ENCODE peak calls at places on chromosomes 6 and 20, in nine cellular contexts. U is CD8-positive, alpha-beta T cell; B is SK-N-SH; X is keratinocyte; H is heart left ventricle; C is pancreas; M is lower lobe of right lung; W is tibial nerve; G is ovary. L is an unnamed sample.

GRCh38 chr20:13085275-13085674 is 76.5 kb downstream of the SPTLC3 start:
- DNase-seq in U (no peak), B (no peak), X (no peak), H (no peak), C (no peak), M (no peak), W (no peak), G (no peak), L (no peak)

GRCh38 chr20:51497542-51498467 is 44.7 kb downstream of the NFATC2 start:
- DNase-seq in U (peak), B (no peak), X (no peak), H (peak), C (no peak), M (peak), W (peak), G (no peak), L (no peak)

GRCh38 chr6:43184268-43184985 is 2.4 kb downstream of the CUL9 start:
- DNase-seq in U (no peak), B (no peak), X (no peak), H (no peak), C (no peak), M (no peak), W (no peak), G (no peak), L (no peak)

GRCh38 chr6:39790772-39791171 is 1.4 kb upstream of the DAAM2 start:
- DNase-seq in U (no peak), B (no peak), X (no peak), H (no peak), C (no peak), M (no peak), W (no peak), G (no peak), L (no peak)

GRCh38 chr6:28809947-28810654 is 113.7 kb downstream of the TRIM27 start:
- DNase-seq in U (no peak), B (no peak), X (no peak), H (no peak), C (no peak), M (no peak), W (no peak), G (no peak), L (no peak)

GRCh38 chr6:36386495-36387439 is 702 bp downstream of the ETV7 start:
- DNase-seq in U (no peak), B (peak), X (no peak), H (peak), C (peak), M (peak), W (peak), G (peak), L (peak)

GRCh38 chr6:160167547-160168391 is 46.2 kb downstream of the SLC22A1 start:
- DNase-seq in U (no peak), B (no peak), X (no peak), H (no peak), C (no peak), M (no peak), W (no peak), G (no peak), L (no peak)

GRCh38 chr6:39426057-39426592 is 103.6 kb upstream of the KCNK16 start:
- DNase-seq in U (no peak), B (no peak), X (peak), H (no peak), C (no peak), M (no peak), W (no peak), G (no peak), L (no peak)

GRCh38 chr6:107843400-107843799 is 19.3 kb upstream of the SCML4 start:
- DNase-seq in U (no peak), B (no peak), X (no peak), H (no peak), C (no peak), M (no peak), W (no peak), G (no peak), L (peak)

GRCh38 chr6:150777731-150778130 is 87.8 kb upstream of the MTHFD1L start:
- DNase-seq in U (no peak), B (no peak), X (no peak), H (no peak), C (no peak), M (no peak), W (no peak), G (no peak), L (no peak)

GRCh38 chr6:3618300-3619041 is 133.0 kb downstream of the PXDC1 start:
- DNase-seq in U (no peak), B (no peak), X (no peak), H (no peak), C (no peak), M (no peak), W (no peak), G (no peak), L (no peak)

GRCh38 chr20:6870559-6870958 is 103.1 kb downstream of the BMP2 start:
- DNase-seq in U (no peak), B (no peak), X (no peak), H (no peak), C (no peak), M (no peak), W (no peak), G (no peak), L (no peak)

GRCh38 chr20:53764416-53764800 is 170.8 kb upstream of the ZNF217 start:
- DNase-seq in U (no peak), B (no peak), X (no peak), H (no peak), C (no peak), M (no peak), W (no peak), G (no peak), L (no peak)

GRCh38 chr6:27753668-27754407 is 158.4 kb downstream of the OR2B2 start:
- DNase-seq in U (peak), B (peak), X (no peak), H (peak), C (peak), M (peak), W (no peak), G (peak), L (peak)

GRCh38 chr6:117227245-117227962 is 38.0 kb upstream of the VGLL2 start:
- DNase-seq in U (no peak), B (no peak), X (no peak), H (no peak), C (no peak), M (no peak), W (no peak), G (no peak), L (no peak)

GRCh38 chr6:82246802-82247633 is 526 bp downstream of the IBTK start:
- DNase-seq in U (peak), B (peak), X (no peak), H (peak), C (peak), M (peak), W (peak), G (no peak), L (peak)

GRCh38 chr20:50376888-50377459 is 133.2 kb upstream of the PTPN1 start:
- DNase-seq in U (no peak), B (peak), X (no peak), H (no peak), C (no peak), M (no peak), W (no peak), G (no peak), L (no peak)

GRCh38 chr20:59013959-59014608 is 5.1 kb upstream of the TUBB1 start:
- DNase-seq in U (no peak), B (no peak), X (no peak), H (no peak), C (no peak), M (no peak), W (no peak), G (no peak), L (no peak)

GRCh38 chr6:112205521-112206458 is 48.6 kb downstream of the LAMA4 start:
- DNase-seq in U (no peak), B (no peak), X (no peak), H (no peak), C (no peak), M (no peak), W (no peak), G (no peak), L (no peak)

GRCh38 chr20:35664544-35665206 is at the start of the genes CPNE1 and RBM12:
- DNase-seq in U (peak), B (peak), X (peak), H (peak), C (peak), M (peak), W (peak), G (peak), L (peak)
- TF ChIP-seq CTCF in U (no peak), B (no peak), X (no peak), H (no peak), C (no peak), M (no peak), W (peak), G (peak), L (no peak)

DNA sequence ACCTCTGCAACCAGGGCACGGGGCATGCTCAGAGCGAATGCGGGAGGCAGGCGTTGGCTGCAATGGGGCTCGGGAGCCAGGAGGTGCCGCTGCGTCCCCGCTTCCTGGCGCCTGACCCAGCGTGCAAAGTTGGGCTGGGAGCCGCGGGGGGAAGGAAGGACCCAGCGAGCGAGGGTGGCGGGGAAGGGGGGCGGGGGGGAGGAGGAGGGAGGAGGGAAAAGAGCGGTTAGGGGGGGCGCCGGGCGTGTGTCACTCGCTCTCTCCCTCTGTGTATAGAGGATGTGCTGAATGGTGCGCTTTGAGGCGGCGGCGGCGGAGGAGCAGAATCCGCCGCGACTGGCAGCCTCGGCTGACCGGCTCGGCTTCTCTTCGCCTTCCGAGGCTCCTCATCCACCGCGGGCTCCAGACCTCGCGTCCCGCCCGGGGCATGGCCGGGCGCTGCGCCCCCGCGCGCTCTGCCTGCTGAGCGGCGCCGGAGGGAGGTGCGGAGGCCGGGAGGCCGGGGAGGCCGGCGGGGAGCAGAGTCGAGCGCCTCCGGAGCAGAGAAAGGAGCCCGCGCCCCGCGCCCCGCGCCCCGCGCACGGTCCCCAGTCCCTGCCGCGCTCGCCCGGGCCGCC is at the start of gene PLCB1:
- DNase-seq in U (peak), B (peak), X (no peak), H (peak), C (peak), M (peak), W (peak), G (peak), L (peak)
- H3K27ac ChIP-seq in U (no peak), B (peak), X (no peak), H (peak), C (peak), M (peak), W (peak), G (no peak), L (peak)

GRCh38 chr6:139375239-139376053 is 998 bp upstream of the CITED2 start:
- DNase-seq in U (peak), B (peak), X (peak), H (peak), C (peak), M (peak), W (peak), G (peak), L (peak)
- TF ChIP-seq CTCF in U (no peak), B (peak), X (no peak), H (no peak), C (no peak), M (no peak), W (no peak), G (no peak), L (peak)

DNA sequence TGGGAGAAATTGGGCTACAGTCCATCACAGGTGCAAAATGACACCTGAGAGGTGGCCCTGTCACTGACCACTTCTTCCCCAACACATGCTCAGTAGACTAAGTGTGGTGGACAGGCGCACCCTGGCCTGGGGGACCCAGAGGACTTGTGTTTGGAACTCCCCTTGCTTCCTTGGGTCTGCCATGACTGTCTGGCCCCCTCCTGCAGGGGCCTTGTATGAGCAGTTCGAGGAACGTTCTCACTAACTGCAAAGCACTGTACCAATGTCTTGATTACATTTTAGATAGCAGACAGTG is 4.0 kb upstream of the PCK1 start:
- DNase-seq in U (no peak), B (no peak), X (no peak), H (no peak), C (no peak), M (no peak), W (no peak), G (no peak), L (no peak)
- H3K27ac ChIP-seq in U (no peak), B (no peak), X (no peak), H (no peak), C (no peak), M (no peak), W (no peak), G (no peak), L (no peak)

GRCh38 chr20:42484790-42485365 is 704.8 kb downstream of the PTPRT start:
- DNase-seq in U (no peak), B (no peak), X (no peak), H (no peak), C (no peak), M (no peak), W (no peak), G (no peak), L (no peak)

GRCh38 chr20:42484335-42484734 is 705.4 kb downstream of the PTPRT start:
- DNase-seq in U (no peak), B (no peak), X (no peak), H (peak), C (no peak), M (no peak), W (peak), G (no peak), L (no peak)

GRCh38 chr20:42482808-42483207 is 706.9 kb downstream of the PTPRT start:
- DNase-seq in U (no peak), B (no peak), X (no peak), H (no peak), C (no peak), M (no peak), W (no peak), G (no peak), L (no peak)

GRCh38 chr20:42485566-42485965 is 704.1 kb downstream of the PTPRT start:
- DNase-seq in U (no peak), B (no peak), X (no peak), H (no peak), C (no peak), M (no peak), W (no peak), G (no peak), L (no peak)

GRCh38 chr20:42483694-42484303 is 705.9 kb downstream of the PTPRT start:
- DNase-seq in U (no peak), B (peak), X (no peak), H (no peak), C (peak), M (no peak), W (peak), G (no peak), L (no peak)
- TF ChIP-seq CTCF in U (no peak), B (peak), X (peak), H (peak), C (peak), M (peak), W (no peak), G (no peak), L (no peak)

GRCh38 chr6:142284419-142284818 is 17.4 kb upstream of the ADGRG6 start:
- DNase-seq in U (no peak), B (no peak), X (no peak), H (no peak), C (no peak), M (no peak), W (no peak), G (no peak), L (no peak)
- H3K27ac ChIP-seq in U (no peak), B (no peak), X (no peak), H (no peak), C (no peak), M (no peak), W (no peak), G (no peak), L (no peak)

GRCh38 chr6:12150812-12151432 is 138.8 kb downstream of the HIVEP1 start:
- DNase-seq in U (peak), B (peak), X (no peak), H (no peak), C (no peak), M (no peak), W (no peak), G (no peak), L (peak)

GRCh38 chr6:12149944-12150510 is 137.9 kb downstream of the HIVEP1 start:
- DNase-seq in U (no peak), B (no peak), X (no peak), H (no peak), C (no peak), M (no peak), W (no peak), G (no peak), L (no peak)

GRCh38 chr6:12148317-12148801 is 136.2 kb downstream of the HIVEP1 start:
- DNase-seq in U (no peak), B (no peak), X (no peak), H (no peak), C (no peak), M (no peak), W (no peak), G (no peak), L (no peak)

GRCh38 chr6:12148841-12149240 is 136.7 kb downstream of the HIVEP1 start:
- DNase-seq in U (no peak), B (no peak), X (no peak), H (no peak), C (no peak), M (no peak), W (no peak), G (no peak), L (no peak)

GRCh38 chr6:12147557-12148316 is 135.6 kb downstream of the HIVEP1 start:
- DNase-seq in U (no peak), B (no peak), X (no peak), H (no peak), C (no peak), M (no peak), W (no peak), G (no peak), L (no peak)
- TF ChIP-seq CTCF in U (no peak), B (peak), X (no peak), H (no peak), C (no peak), M (no peak), W (no peak), G (no peak), L (no peak)

DNA sequence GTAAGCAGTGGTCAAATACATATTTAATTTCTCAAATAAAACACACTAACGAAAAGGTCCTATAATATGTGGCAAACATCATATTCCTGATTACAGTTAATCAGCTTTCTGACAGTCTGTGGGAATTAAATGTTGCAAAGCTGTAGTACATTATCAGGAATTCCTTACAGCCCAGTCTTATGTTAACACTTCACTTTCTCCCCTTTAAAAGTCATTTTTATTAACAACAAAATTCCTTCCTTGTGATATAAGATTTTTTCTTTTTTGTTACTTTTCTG is 636.8 kb downstream of the MMUT start:
- DNase-seq in U (no peak), B (no peak), X (no peak), H (no peak), C (no peak), M (no peak), W (no peak), G (no peak), L (no peak)
- H3K27ac ChIP-seq in U (no peak), B (peak), X (peak), H (no peak), C (no peak), M (no peak), W (no peak), G (no peak), L (no peak)

GRCh38 chr20:37329481-37330165 is 16.3 kb upstream of the SRC start:
- DNase-seq in U (no peak), B (no peak), X (no peak), H (no peak), C (no peak), M (no peak), W (no peak), G (peak), L (no peak)
- TF ChIP-seq CTCF in U (no peak), B (no peak), X (no peak), H (no peak), C (no peak), M (no peak), W (no peak), G (no peak), L (no peak)

GRCh38 chr20:63455568-63455859 is 16.9 kb downstream of the KCNQ2 start:
- DNase-seq in U (no peak), B (no peak), X (no peak), H (no peak), C (no peak), M (no peak), W (no peak), G (no peak), L (no peak)
- H3K27ac ChIP-seq in U (no peak), B (peak), X (no peak), H (no peak), C (no peak), M (no peak), W (no peak), G (no peak), L (no peak)